ENCODE peak calls at places on chromosomes 11 and 22, in six cellular contexts. One of them, this sample, is unnamed.

GRCh38 chr11:76152741-76153608 is 53.3 kb downstream of the WNT11 start:
- DNase-seq in tibial artery: no peak
- DNase-seq in adrenal gland: no peak
- DNase-seq in body of pancreas: no peak
- DNase-seq in cardiac muscle cell: no peak
- DNase-seq in heart left ventricle: peak; percentile 19
- DNase-seq in this sample: no peak

GRCh38 chr22:30205281-30206115 is 41.1 kb downstream of the LIF start:
- DNase-seq in cardiac muscle cell: no peak
- DNase-seq in tibial artery: peak; percentile 73
- DNase-seq in body of pancreas: peak; percentile 25
- DNase-seq in heart left ventricle: peak; percentile 82
- DNase-seq in adrenal gland: peak; percentile 54
- DNase-seq in this sample: peak; percentile 79

GRCh38 chr11:66020618-66021357 is 5.5 kb downstream of the CATSPER1 start:
- DNase-seq in body of pancreas: no peak
- DNase-seq in cardiac muscle cell: no peak
- DNase-seq in heart left ventricle: no peak
- DNase-seq in adrenal gland: peak; percentile 84
- DNase-seq in tibial artery: peak; percentile 78
- DNase-seq in this sample: peak; percentile 84

GRCh38 chr11:69440876-69441275 is 40.6 kb upstream of the LINC01488 start:
- DNase-seq in body of pancreas: no peak
- DNase-seq in cardiac muscle cell: no peak
- DNase-seq in tibial artery: no peak
- DNase-seq in adrenal gland: no peak
- DNase-seq in heart left ventricle: no peak
- DNase-seq in this sample: no peak

GRCh38 chr22:39312410-39312809 is 7.0 kb downstream of the RPL3 start:
- DNase-seq in cardiac muscle cell: no peak
- DNase-seq in adrenal gland: no peak
- DNase-seq in tibial artery: no peak
- DNase-seq in body of pancreas: no peak
- DNase-seq in heart left ventricle: peak; percentile 21
- DNase-seq in this sample: no peak

GRCh38 chr11:2899080-2899783 is 13.7 kb upstream of the CDKN1C start:
- DNase-seq in body of pancreas: no peak
- DNase-seq in cardiac muscle cell: no peak
- DNase-seq in adrenal gland: peak; percentile 71
- DNase-seq in heart left ventricle: no peak
- DNase-seq in tibial artery: no peak
- DNase-seq in this sample: no peak

GRCh38 chr11:59801981-59802638 is 8.5 kb downstream of the MRPL16 start:
- DNase-seq in tibial artery: no peak
- DNase-seq in cardiac muscle cell: no peak
- DNase-seq in adrenal gland: peak; percentile 52
- DNase-seq in body of pancreas: peak; percentile 17
- DNase-seq in heart left ventricle: no peak
- DNase-seq in this sample: no peak

GRCh38 chr11:14184548-14184947 is 174.4 kb downstream of the RRAS2 start:
- DNase-seq in cardiac muscle cell: peak; percentile 8
- DNase-seq in tibial artery: no peak
- DNase-seq in heart left ventricle: no peak
- DNase-seq in body of pancreas: no peak
- DNase-seq in adrenal gland: peak; percentile 19
- DNase-seq in this sample: no peak

GRCh38 chr11:29019960-29020683 is 911.9 kb downstream of the METTL15 start:
- DNase-seq in adrenal gland: no peak
- DNase-seq in cardiac muscle cell: peak; percentile 31
- DNase-seq in tibial artery: no peak
- DNase-seq in body of pancreas: peak; percentile 15
- DNase-seq in heart left ventricle: no peak
- DNase-seq in this sample: no peak

GRCh38 chr22:21762712-21763581 is 27.4 kb upstream of the YPEL1 start:
- DNase-seq in heart left ventricle: no peak
- DNase-seq in cardiac muscle cell: no peak
- DNase-seq in adrenal gland: no peak
- DNase-seq in body of pancreas: no peak
- DNase-seq in tibial artery: no peak
- DNase-seq in this sample: no peak

GRCh38 chr11:116607027-116607426 is 165.8 kb downstream of the BUD13 start:
- DNase-seq in tibial artery: no peak
- DNase-seq in body of pancreas: no peak
- DNase-seq in adrenal gland: no peak
- DNase-seq in heart left ventricle: no peak
- DNase-seq in cardiac muscle cell: no peak
- DNase-seq in this sample: no peak

GRCh38 chr22:48068323-48068722 is 1305.9 kb downstream of the TBC1D22A start:
- DNase-seq in tibial artery: no peak
- DNase-seq in heart left ventricle: no peak
- DNase-seq in cardiac muscle cell: no peak
- DNase-seq in body of pancreas: no peak
- DNase-seq in adrenal gland: no peak
- DNase-seq in this sample: no peak

GRCh38 chr11:133961890-133962289 is 5.1 kb upstream of the IGSF9B start:
- DNase-seq in body of pancreas: no peak
- DNase-seq in tibial artery: no peak
- DNase-seq in adrenal gland: no peak
- DNase-seq in cardiac muscle cell: no peak
- DNase-seq in heart left ventricle: no peak
- DNase-seq in this sample: no peak

GRCh38 chr11:65058012-65058411 is 341 bp downstream of the NAALADL1 start:
- DNase-seq in heart left ventricle: no peak
- DNase-seq in tibial artery: no peak
- DNase-seq in cardiac muscle cell: no peak
- DNase-seq in adrenal gland: no peak
- DNase-seq in body of pancreas: no peak
- DNase-seq in this sample: no peak

GRCh38 chr22:37887610-37888378 is 18.3 kb upstream of the MICALL1 start:
- DNase-seq in cardiac muscle cell: peak; percentile 53
- DNase-seq in heart left ventricle: no peak
- DNase-seq in adrenal gland: peak; percentile 50
- DNase-seq in tibial artery: no peak
- DNase-seq in body of pancreas: no peak
- DNase-seq in this sample: no peak

GRCh38 chr11:65036931-65037330 is 4.1 kb upstream of the SAC3D1 start:
- DNase-seq in heart left ventricle: peak; percentile 73
- DNase-seq in cardiac muscle cell: no peak
- DNase-seq in body of pancreas: peak; percentile 91
- DNase-seq in tibial artery: peak; percentile 84
- DNase-seq in adrenal gland: peak; percentile 91
- DNase-seq in this sample: no peak

GRCh38 chr11:47338396-47339241 is 13.9 kb downstream of the MYBPC3 start:
- DNase-seq in heart left ventricle: peak; percentile 15
- DNase-seq in tibial artery: no peak
- DNase-seq in body of pancreas: no peak
- DNase-seq in cardiac muscle cell: no peak
- DNase-seq in adrenal gland: no peak
- DNase-seq in this sample: no peak
- H3K4me1 ChIP-seq in heart left ventricle: peaks cover 59% of the 10 kb centered on the region
- H3K4me1 ChIP-seq in tibial artery: no peaks in the 10 kb centered on the region
- H3K4me1 ChIP-seq in body of pancreas: no peaks in the 10 kb centered on the region
- H3K4me1 ChIP-seq in cardiac muscle cell: no peaks in the 10 kb centered on the region
- H3K4me1 ChIP-seq in adrenal gland: no peaks in the 10 kb centered on the region
- H3K4me1 ChIP-seq in this sample: no peaks in the 10 kb centered on the region

GRCh38 chr11:8717876-8718753 is 35.5 kb downstream of the RPL27A start:
- DNase-seq in tibial artery: peak; percentile 86
- DNase-seq in body of pancreas: peak; percentile 77
- DNase-seq in cardiac muscle cell: no peak
- DNase-seq in heart left ventricle: peak; percentile 82
- DNase-seq in adrenal gland: peak; percentile 93
- DNase-seq in this sample: peak; percentile 28

GRCh38 chr11:8720376-8720775 is 37.8 kb downstream of the RPL27A start:
- DNase-seq in body of pancreas: no peak
- DNase-seq in tibial artery: no peak
- DNase-seq in adrenal gland: no peak
- DNase-seq in cardiac muscle cell: no peak
- DNase-seq in heart left ventricle: no peak
- DNase-seq in this sample: no peak

GRCh38 chr11:8720868-8721739 is 38.5 kb downstream of the RPL27A start:
- DNase-seq in body of pancreas: peak; percentile 52
- DNase-seq in heart left ventricle: no peak
- DNase-seq in tibial artery: no peak
- DNase-seq in adrenal gland: no peak
- DNase-seq in cardiac muscle cell: no peak
- DNase-seq in this sample: no peak

GRCh38 chr11:8717544-8717875 is 34.9 kb downstream of the RPL27A start:
- DNase-seq in body of pancreas: no peak
- DNase-seq in heart left ventricle: no peak
- DNase-seq in adrenal gland: no peak
- DNase-seq in tibial artery: no peak
- DNase-seq in cardiac muscle cell: no peak
- DNase-seq in this sample: no peak

GRCh38 chr11:8719260-8720190 is 36.9 kb downstream of the RPL27A start:
- DNase-seq in cardiac muscle cell: no peak
- DNase-seq in tibial artery: peak; percentile 87
- DNase-seq in body of pancreas: peak; percentile 19
- DNase-seq in adrenal gland: peak; percentile 84
- DNase-seq in heart left ventricle: peak; percentile 76
- DNase-seq in this sample: peak; percentile 68
- H3K4me3 ChIP-seq in cardiac muscle cell: no peak overlapping the region
- H3K4me3 ChIP-seq in tibial artery: no peak overlapping the region
- H3K4me3 ChIP-seq in body of pancreas: no peak overlapping the region
- H3K4me3 ChIP-seq in adrenal gland: no peak overlapping the region
- H3K4me3 ChIP-seq in heart left ventricle: no peak overlapping the region
- H3K4me3 ChIP-seq in this sample: no peak overlapping the region

DNA sequence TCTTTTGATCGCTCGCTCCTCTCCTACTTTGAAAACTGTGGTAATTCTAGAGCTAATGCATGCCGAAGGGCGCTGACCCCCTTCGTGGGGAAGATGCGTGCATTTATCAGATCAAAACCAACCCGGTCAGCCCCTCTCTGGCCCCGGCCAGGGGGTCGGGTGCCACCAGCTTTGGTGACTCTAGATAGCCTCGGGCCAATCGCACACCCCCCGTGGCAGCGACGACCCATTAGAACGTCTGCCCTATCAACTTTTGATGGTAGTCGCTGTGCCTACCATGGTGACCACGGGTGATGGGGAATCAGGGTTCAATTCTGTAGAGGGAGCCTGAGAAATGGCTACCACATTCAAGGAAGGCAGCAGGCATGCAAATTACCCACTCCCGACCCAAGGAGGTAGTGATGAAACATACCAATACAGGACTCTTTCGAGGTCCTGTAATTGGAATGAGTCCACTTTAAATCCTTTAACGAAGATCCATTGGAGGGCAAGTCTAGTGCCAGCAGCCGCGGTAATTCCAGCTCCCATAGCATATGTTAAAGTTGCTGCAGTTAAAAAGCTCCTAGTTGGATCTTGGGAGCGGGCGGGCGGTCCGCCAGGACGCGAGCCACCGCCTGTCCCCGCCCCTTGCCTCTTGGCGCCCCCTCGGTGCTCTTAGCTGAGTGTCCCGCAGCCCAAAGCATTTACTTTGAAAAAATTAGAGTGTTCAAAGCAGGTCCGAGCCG is 3898.2 kb upstream of the OR11H1 start:
- DNase-seq in cardiac muscle cell: no peak
- DNase-seq in heart left ventricle: no peak
- DNase-seq in tibial artery: no peak
- DNase-seq in body of pancreas: no peak
- DNase-seq in adrenal gland: no peak
- DNase-seq in this sample: no peak
- H3K9me3 ChIP-seq in cardiac muscle cell: peaks cover 16% of the 10 kb centered on the region
- H3K9me3 ChIP-seq in heart left ventricle: peaks cover 45% of the 10 kb centered on the region
- H3K9me3 ChIP-seq in tibial artery: peaks cover 51% of the 10 kb centered on the region
- H3K9me3 ChIP-seq in body of pancreas: peaks cover 38% of the 10 kb centered on the region
- H3K9me3 ChIP-seq in adrenal gland: peaks cover 14% of the 10 kb centered on the region
- H3K9me3 ChIP-seq in this sample: no peaks in the 10 kb centered on the region

DNA sequence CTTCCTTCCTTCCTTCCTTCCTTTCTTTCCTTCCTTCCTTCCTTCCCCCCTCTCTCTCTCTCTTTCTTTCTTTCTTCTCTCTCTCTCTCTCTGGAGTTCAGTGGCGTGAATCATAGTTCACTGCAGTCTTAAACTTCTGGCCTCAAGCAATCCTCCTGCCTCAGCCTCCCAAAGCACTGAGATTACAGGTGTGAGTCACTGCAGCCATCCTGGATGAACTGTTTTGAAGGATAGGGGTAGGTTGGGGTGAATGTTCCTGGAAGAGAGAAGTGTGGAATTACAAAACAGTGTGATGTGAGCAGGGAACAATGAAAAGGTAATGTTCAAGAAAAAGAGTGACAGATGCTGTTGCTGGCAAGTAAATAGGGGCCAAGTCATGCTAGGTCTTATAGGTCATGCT is 12.4 kb upstream of the PLET1 start:
- DNase-seq in body of pancreas: no peak
- DNase-seq in tibial artery: no peak
- DNase-seq in heart left ventricle: no peak
- DNase-seq in adrenal gland: no peak
- DNase-seq in cardiac muscle cell: no peak
- DNase-seq in this sample: no peak
- H3K4me1 ChIP-seq in body of pancreas: peaks cover 9% of the 10 kb centered on the region
- H3K4me1 ChIP-seq in tibial artery: no peaks in the 10 kb centered on the region
- H3K4me1 ChIP-seq in heart left ventricle: no peaks in the 10 kb centered on the region
- H3K4me1 ChIP-seq in adrenal gland: no peaks in the 10 kb centered on the region
- H3K4me1 ChIP-seq in cardiac muscle cell: no peaks in the 10 kb centered on the region
- H3K4me1 ChIP-seq in this sample: no peaks in the 10 kb centered on the region

GRCh38 chr11:67483498-67483798 is 622 bp downstream of the AIP start:
- DNase-seq in cardiac muscle cell: no peak
- DNase-seq in heart left ventricle: no peak
- DNase-seq in adrenal gland: no peak
- DNase-seq in tibial artery: no peak
- DNase-seq in body of pancreas: no peak
- DNase-seq in this sample: no peak
- H3K4me3 ChIP-seq in cardiac muscle cell: peak overlapping the region; percentile 37
- H3K4me3 ChIP-seq in heart left ventricle: peak overlapping the region; percentile 67
- H3K4me3 ChIP-seq in adrenal gland: peak overlapping the region; percentile 41
- H3K4me3 ChIP-seq in tibial artery: peak overlapping the region; percentile 70
- H3K4me3 ChIP-seq in body of pancreas: no peak overlapping the region
- H3K4me3 ChIP-seq in this sample: peak overlapping the region; percentile 56